ENCODE peak calls at places on chromosome 22, in ten cellular contexts. J is IMR-90, V is heart left ventricle, A is transverse colon, B is body of pancreas, W is lower lobe of right lung, G is neural progenitor cell, E is PC-3, I is endodermal cell, M is tibial nerve. Z is an unnamed sample. For H3K9me3, the result is how much of the 10 kb centered on the place peaks cover.

GRCh38 chr22:37639070-37639760 is at the start of gene SH3BP1:
- DNase-seq in J (no peak), V (peak), A (peak), B (peak), W (peak), G (peak), E (peak), I (peak), M (no peak), Z (peak)

GRCh38 chr22:41350087-41350486 is 31.7 kb upstream of the TEF start:
- DNase-seq in J (no peak), V (no peak), A (peak), B (no peak), W (no peak), G (no peak), E (no peak), I (no peak), M (no peak), Z (no peak)

GRCh38 chr22:36286096-36286957 is 33.4 kb downstream of the APOL1 start:
- DNase-seq in J (peak), V (peak), A (peak), B (peak), W (peak), G (peak), E (peak), I (peak), M (peak), Z (peak)

GRCh38 chr22:45597460-45598192 is 74.0 kb upstream of the ATXN10 start:
- DNase-seq in J (no peak), V (no peak), A (no peak), B (peak), W (peak), G (no peak), E (peak), I (no peak), M (no peak), Z (no peak)

GRCh38 chr22:41367039-41367679 is 14.6 kb upstream of the TEF start:
- DNase-seq in J (peak), V (peak), A (peak), B (peak), W (peak), G (peak), E (peak), I (peak), M (peak), Z (peak)

GRCh38 chr22:37176464-37177061 is 11.5 kb downstream of the C1QTNF6 start:
- DNase-seq in J (peak), V (peak), A (peak), B (no peak), W (peak), G (no peak), E (no peak), I (peak), M (peak), Z (peak)

GRCh38 chr22:19559324-19559811 is 35.2 kb upstream of the CLDN5 start:
- DNase-seq in J (no peak), V (no peak), A (no peak), B (no peak), W (no peak), G (no peak), E (no peak), I (peak), M (no peak), Z (no peak)

GRCh38 chr22:37843746-37844089 is 416 bp downstream of the ANKRD54 start:
- DNase-seq in J (peak), V (no peak), A (peak), B (peak), W (no peak), G (no peak), E (peak), I (no peak), M (no peak), Z (no peak)

GRCh38 chr22:25852223-25852622 is 110.2 kb downstream of the MYO18B start:
- DNase-seq in J (no peak), V (no peak), A (no peak), B (no peak), W (no peak), G (no peak), E (no peak), I (no peak), M (no peak), Z (no peak)

GRCh38 chr22:45246060-45246985 is 5.6 kb upstream of the KIAA0930 start:
- DNase-seq in J (peak), V (no peak), A (peak), B (peak), W (no peak), G (no peak), E (peak), I (peak), M (no peak), Z (no peak)

GRCh38 chr22:29044657-29045176 is 16.9 kb downstream of the C22orf31 start:
- DNase-seq in J (peak), V (no peak), A (no peak), B (no peak), W (no peak), G (no peak), E (no peak), I (no peak), M (no peak), Z (no peak)

GRCh38 chr22:26487996-26488395 is 4.3 kb downstream of the SRRD start:
- DNase-seq in J (no peak), V (no peak), A (no peak), B (no peak), W (no peak), G (no peak), E (no peak), I (no peak), M (no peak), Z (no peak)

GRCh38 chr22:37166675-37167066 is 17.0 kb upstream of the IL2RB start:
- DNase-seq in J (peak), V (peak), A (peak), B (peak), W (peak), G (peak), E (peak), I (peak), M (peak), Z (peak)

GRCh38 chr22:42553475-42554361 is at the start of gene SERHL2:
- DNase-seq in J (peak), V (peak), A (peak), B (peak), W (peak), G (peak), E (peak), I (peak), M (peak), Z (peak)

GRCh38 chr22:38398609-38399401 is 56.2 kb downstream of the KCNJ4 start:
- DNase-seq in J (peak), V (peak), A (peak), B (peak), W (peak), G (peak), E (peak), I (peak), M (peak), Z (peak)

GRCh38 chr22:28034760-28035401 is 115.8 kb upstream of the PITPNB start:
- DNase-seq in J (peak), V (peak), A (peak), B (peak), W (no peak), G (no peak), E (peak), I (peak), M (peak), Z (no peak)

GRCh38 chr22:29122041-29122440 is 49.2 kb downstream of the KREMEN1 start:
- DNase-seq in J (no peak), V (no peak), A (no peak), B (no peak), W (no peak), G (no peak), E (no peak), I (no peak), M (no peak), Z (no peak)

GRCh38 chr22:29641781-29642355 is 38.4 kb downstream of the NF2 start:
- DNase-seq in J (no peak), V (no peak), A (no peak), B (no peak), W (no peak), G (no peak), E (no peak), I (no peak), M (no peak), Z (no peak)

GRCh38 chr22:46068908-46069481 is 81.3 kb upstream of the PPARA start:
- DNase-seq in J (peak), V (no peak), A (peak), B (peak), W (peak), G (no peak), E (peak), I (no peak), M (no peak), Z (peak)

GRCh38 chr22:50684501-50684900 is 11.9 kb downstream of the SHANK3 start:
- DNase-seq in J (no peak), V (no peak), A (no peak), B (no peak), W (no peak), G (no peak), E (no peak), I (no peak), M (no peak), Z (peak)

GRCh38 chr22:24051568-24051967 is 40.5 kb downstream of the CABIN1 start:
- DNase-seq in J (no peak), V (no peak), A (no peak), B (no peak), W (no peak), G (no peak), E (no peak), I (no peak), M (no peak), Z (no peak)

GRCh38 chr22:21626735-21627469 is 2.9 kb downstream of the YDJC start:
- DNase-seq in J (no peak), V (no peak), A (no peak), B (no peak), W (no peak), G (no peak), E (no peak), I (no peak), M (no peak), Z (peak)

GRCh38 chr22:46108564-46109473 is 41.5 kb upstream of the PPARA start:
- DNase-seq in J (peak), V (peak), A (peak), B (peak), W (no peak), G (peak), E (peak), I (peak), M (no peak), Z (no peak)

GRCh38 chr22:19109198-19110063 is 12.8 kb downstream of the DGCR2 start:
- DNase-seq in J (peak), V (no peak), A (peak), B (peak), W (no peak), G (no peak), E (no peak), I (no peak), M (peak), Z (peak)

GRCh38 chr22:19431641-19432091 is at the start of gene HIRA:
- DNase-seq in J (peak), V (peak), A (peak), B (peak), W (peak), G (peak), E (peak), I (peak), M (peak), Z (peak)

GRCh38 chr22:26428515-26429457 is at the start of gene ASPHD2:
- DNase-seq in J (peak), V (peak), A (peak), B (peak), W (peak), G (peak), E (peak), I (peak), M (peak), Z (peak)

GRCh38 chr22:38461414-38462081 is 6.3 kb upstream of the KDELR3 start:
- DNase-seq in J (peak), V (peak), A (peak), B (peak), W (peak), G (peak), E (peak), I (peak), M (peak), Z (peak)

GRCh38 chr22:30861688-30862552 is 106.7 kb downstream of the MORC2 start:
- DNase-seq in J (no peak), V (no peak), A (no peak), B (no peak), W (no peak), G (no peak), E (no peak), I (no peak), M (no peak), Z (no peak)

GRCh38 chr22:31278643-31279326 is 13.5 kb downstream of the PIK3IP1 start:
- DNase-seq in J (no peak), V (no peak), A (no peak), B (no peak), W (no peak), G (no peak), E (no peak), I (no peak), M (no peak), Z (no peak)

GRCh38 chr22:33213383-33214075 is 155.3 kb upstream of the SYN3 start:
- DNase-seq in J (no peak), V (no peak), A (no peak), B (no peak), W (no peak), G (no peak), E (no peak), I (no peak), M (no peak), Z (no peak)

GRCh38 chr22:42317691-42318547 is 47.5 kb upstream of the TCF20 start:
- DNase-seq in J (no peak), V (no peak), A (peak), B (no peak), W (peak), G (no peak), E (no peak), I (no peak), M (no peak), Z (peak)

GRCh38 chr22:19383292-19383691 is 48.2 kb downstream of the HIRA start:
- DNase-seq in J (no peak), V (no peak), A (no peak), B (peak), W (no peak), G (no peak), E (no peak), I (peak), M (no peak), Z (no peak)

GRCh38 chr22:45769569-45770210 is 98.1 kb downstream of the ATXN10 start:
- DNase-seq in J (peak), V (no peak), A (no peak), B (no peak), W (no peak), G (no peak), E (no peak), I (no peak), M (no peak), Z (no peak)

GRCh38 chr22:32644252-32645100 is 157.0 kb upstream of the TIMP3 start:
- DNase-seq in J (peak), V (peak), A (peak), B (peak), W (peak), G (no peak), E (no peak), I (peak), M (no peak), Z (no peak)

GRCh38 chr22:32620992-32621391 is 146.4 kb downstream of the FBXO7 start:
- DNase-seq in J (no peak), V (no peak), A (no peak), B (no peak), W (no peak), G (no peak), E (no peak), I (peak), M (no peak), Z (no peak)

GRCh38 chr22:17974087-17974486 is 50.3 kb downstream of the MICAL3 start:
- DNase-seq in J (no peak), V (no peak), A (no peak), B (no peak), W (no peak), G (no peak), E (no peak), I (no peak), M (no peak), Z (no peak)

GRCh38 chr22:32416556-32417085 is 4.6 kb upstream of the RTCB start:
- DNase-seq in J (no peak), V (no peak), A (no peak), B (no peak), W (no peak), G (no peak), E (no peak), I (no peak), M (no peak), Z (no peak)

GRCh38 chr22:47375621-47376321 is 613.3 kb downstream of the TBC1D22A start:
- DNase-seq in J (no peak), V (no peak), A (no peak), B (no peak), W (peak), G (no peak), E (no peak), I (no peak), M (no peak), Z (no peak)
- H3K9me3 ChIP-seq in J (under half), V (under half), A (under half), B (under half), W (under half), G (under half), E (under half), I (under half), M (under half), Z (under half)

DNA sequence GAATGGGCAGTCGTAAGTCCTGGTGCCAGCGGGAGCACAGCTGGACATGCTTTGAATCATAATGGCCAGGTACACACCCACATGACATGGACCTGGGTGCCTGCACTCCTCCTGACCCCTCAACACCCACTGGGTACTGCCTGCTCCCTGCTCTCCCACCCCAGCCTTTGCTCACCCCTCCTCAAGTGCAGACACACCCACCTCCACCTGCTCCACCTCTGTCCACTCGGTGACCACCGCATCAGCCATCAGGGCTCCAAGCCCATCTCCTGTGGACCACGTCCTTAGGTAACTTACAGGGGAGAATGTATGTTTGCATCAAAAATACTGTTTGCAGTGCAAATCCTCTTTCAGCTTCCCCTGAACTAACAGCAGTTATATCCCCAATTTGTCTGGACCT is 214.6 kb downstream of the BRD1 start:
- DNase-seq in J (no peak), V (no peak), A (no peak), B (no peak), W (no peak), G (no peak), E (no peak), I (no peak), M (no peak), Z (no peak)
- H3K9me3 ChIP-seq in J (under half), V (under half), A (under half), B (under half), W (under half), G (under half), E (under half), I (under half), M (under half), Z (under half)

DNA sequence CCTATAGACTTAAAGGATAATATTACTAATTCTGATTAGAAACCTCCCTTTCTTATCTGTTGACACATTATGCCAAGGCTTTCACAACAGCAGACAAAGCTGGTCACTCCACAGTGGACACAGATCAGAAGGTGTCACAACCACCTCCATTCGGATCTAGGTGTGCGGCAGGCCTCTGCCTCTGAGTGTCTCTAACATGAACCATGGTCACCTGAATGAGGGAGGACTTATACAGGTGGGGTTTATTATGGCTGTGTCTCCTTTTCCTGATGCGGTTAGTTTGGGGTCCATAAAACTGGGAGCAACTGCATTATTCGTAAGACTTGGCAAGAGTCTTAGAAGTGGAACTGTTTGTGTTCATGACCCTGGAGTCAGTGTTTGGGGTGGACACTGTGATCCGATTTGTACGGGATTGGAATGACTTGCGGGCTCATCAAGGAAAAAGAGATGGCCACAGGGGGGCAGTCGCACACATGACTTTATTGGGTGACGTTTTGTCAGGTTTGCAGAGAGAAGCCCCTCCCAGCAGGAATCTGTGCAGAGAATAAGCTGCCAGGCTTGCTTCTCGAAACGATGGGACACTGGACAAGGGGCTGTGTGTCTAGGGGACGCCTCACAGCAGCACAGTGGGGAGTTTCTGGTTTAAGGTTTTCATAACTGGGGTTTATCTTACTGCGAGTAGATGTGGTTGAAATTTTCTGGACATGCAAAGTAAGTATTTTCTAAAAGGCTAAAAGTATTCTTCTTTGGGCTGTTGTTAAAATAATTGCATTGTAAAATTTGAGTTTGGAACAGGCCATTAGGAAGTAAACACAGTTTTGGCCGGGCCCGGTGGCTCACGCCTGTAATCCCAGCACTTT is 90.6 kb downstream of the GAB4 start:
- DNase-seq in J (peak), V (peak), A (peak), B (peak), W (peak), G (peak), E (peak), I (peak), M (peak), Z (peak)
- H3K9me3 ChIP-seq in J (under half), V (under half), A (under half), B (under half), W (under half), G (under half), E (under half), I (under half), M (under half), Z (under half)

DNA sequence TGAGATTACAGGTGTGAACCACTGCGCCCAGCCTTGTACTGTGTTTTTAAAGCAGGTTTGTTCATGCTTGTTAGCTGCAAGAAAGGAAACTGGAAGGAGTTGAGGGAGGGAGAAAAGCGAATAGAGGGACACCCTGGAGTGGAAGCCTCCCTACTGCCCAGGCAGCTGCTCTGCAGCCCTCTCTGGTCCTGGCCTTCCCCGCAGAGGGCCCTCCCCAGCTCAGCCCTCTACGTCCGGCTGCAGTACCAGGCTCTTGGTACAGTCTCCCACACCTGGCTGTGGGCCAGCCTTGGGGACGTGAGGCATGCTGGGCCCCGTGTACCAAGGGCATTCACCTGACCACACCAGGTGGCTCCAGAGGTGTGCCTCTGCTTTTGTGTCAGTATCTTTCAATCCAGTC is 70.8 kb downstream of the MED15 start:
- DNase-seq in J (no peak), V (no peak), A (no peak), B (peak), W (no peak), G (no peak), E (no peak), I (no peak), M (no peak), Z (no peak)
- H3K9me3 ChIP-seq in J (under half), V (under half), A (under half), B (under half), W (under half), G (under half), E (under half), I (under half), M (under half), Z (under half)

DNA sequence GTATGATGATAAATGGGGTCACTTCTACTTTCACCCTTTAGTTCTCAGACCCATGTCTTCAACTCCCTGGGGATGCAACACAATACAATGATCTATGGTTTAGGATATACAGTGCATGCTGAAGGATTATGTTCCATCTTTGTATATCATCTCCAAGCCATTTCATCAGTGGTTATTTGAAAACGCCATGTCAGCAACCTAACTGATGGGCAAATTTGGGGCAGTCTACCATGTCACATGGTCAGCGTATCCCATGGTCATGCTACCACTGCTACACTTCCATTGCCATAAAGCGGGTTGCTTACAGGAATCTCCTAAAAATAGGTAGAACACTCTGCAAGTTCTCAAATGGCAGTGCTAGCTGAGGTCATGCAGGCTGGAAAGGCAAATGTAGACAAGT is 236.5 kb upstream of the ISX start:
- DNase-seq in J (no peak), V (no peak), A (no peak), B (no peak), W (no peak), G (no peak), E (no peak), I (no peak), M (no peak), Z (no peak)
- H3K9me3 ChIP-seq in J (under half), V (under half), A (under half), B (under half), W (under half), G (under half), E (under half), I (under half), M (under half), Z (under half)

GRCh38 chr22:47335460-47335859 is 573.0 kb downstream of the TBC1D22A start:
- DNase-seq in J (no peak), V (no peak), A (no peak), B (no peak), W (no peak), G (no peak), E (no peak), I (no peak), M (no peak), Z (no peak)
- H3K9me3 ChIP-seq in J (under half), V (under half), A (under half), B (under half), W (under half), G (under half), E (under half), I (half or more), M (under half), Z (under half)

Z was measured in left lung.